ENCODE peak calls at places on chromosomes 1 and 21, in eight cellular contexts. One of them, this sample, is unnamed.

GRCh38 chr1:113253979-113254378 is 136.3 kb upstream of the MAGI3 start:
- DNase-seq in activated CD4-positive, alpha-beta T cell treated with anti-CD3 and anti-CD28 coated beads for 48 hours: no peak
- DNase-seq in EL: no peak
- DNase-seq in body of pancreas: no peak
- DNase-seq in tibial nerve: no peak
- DNase-seq in HFFc6: no peak
- DNase-seq in pancreas: no peak
- DNase-seq in stimulated activated naive CD4-positive, alpha-beta T cell: no peak
- DNase-seq in this sample: no peak

GRCh38 chr1:217331698-217332097 is 299.2 kb downstream of the GPATCH2 start:
- DNase-seq in activated CD4-positive, alpha-beta T cell treated with anti-CD3 and anti-CD28 coated beads for 48 hours: no peak
- DNase-seq in EL: no peak
- DNase-seq in body of pancreas: no peak
- DNase-seq in tibial nerve: no peak
- DNase-seq in HFFc6: no peak
- DNase-seq in pancreas: no peak
- DNase-seq in stimulated activated naive CD4-positive, alpha-beta T cell: no peak
- DNase-seq in this sample: no peak

GRCh38 chr21:27339902-27340301 is 373.0 kb upstream of the ADAMTS5 start:
- DNase-seq in activated CD4-positive, alpha-beta T cell treated with anti-CD3 and anti-CD28 coated beads for 48 hours: no peak
- DNase-seq in EL: no peak
- DNase-seq in body of pancreas: no peak
- DNase-seq in tibial nerve: no peak
- DNase-seq in HFFc6: no peak
- DNase-seq in pancreas: no peak
- DNase-seq in stimulated activated naive CD4-positive, alpha-beta T cell: no peak
- DNase-seq in this sample: no peak

GRCh38 chr1:247268390-247269045 is 12.6 kb downstream of the VN1R5 start:
- DNase-seq in activated CD4-positive, alpha-beta T cell treated with anti-CD3 and anti-CD28 coated beads for 48 hours: no peak
- DNase-seq in EL: no peak
- DNase-seq in body of pancreas: no peak
- DNase-seq in tibial nerve: no peak
- DNase-seq in HFFc6: no peak
- DNase-seq in pancreas: no peak
- DNase-seq in stimulated activated naive CD4-positive, alpha-beta T cell: no peak
- DNase-seq in this sample: no peak

GRCh38 chr1:59484090-59484489 is 187.2 kb downstream of the FGGY start:
- DNase-seq in activated CD4-positive, alpha-beta T cell treated with anti-CD3 and anti-CD28 coated beads for 48 hours: no peak
- DNase-seq in EL: peak
- DNase-seq in body of pancreas: no peak
- DNase-seq in tibial nerve: no peak
- DNase-seq in HFFc6: peak
- DNase-seq in pancreas: no peak
- DNase-seq in stimulated activated naive CD4-positive, alpha-beta T cell: no peak
- DNase-seq in this sample: no peak

GRCh38 chr1:8255712-8256111 is 62.2 kb upstream of the SLC45A1 start:
- DNase-seq in activated CD4-positive, alpha-beta T cell treated with anti-CD3 and anti-CD28 coated beads for 48 hours: no peak
- DNase-seq in EL: no peak
- DNase-seq in body of pancreas: peak
- DNase-seq in tibial nerve: no peak
- DNase-seq in HFFc6: no peak
- DNase-seq in pancreas: no peak
- DNase-seq in stimulated activated naive CD4-positive, alpha-beta T cell: no peak
- DNase-seq in this sample: no peak

GRCh38 chr1:161631076-161631475 is at the start of gene FCGR3B:
- DNase-seq in activated CD4-positive, alpha-beta T cell treated with anti-CD3 and anti-CD28 coated beads for 48 hours: no peak
- DNase-seq in EL: no peak
- DNase-seq in body of pancreas: no peak
- DNase-seq in tibial nerve: no peak
- DNase-seq in HFFc6: no peak
- DNase-seq in pancreas: no peak
- DNase-seq in stimulated activated naive CD4-positive, alpha-beta T cell: no peak
- DNase-seq in this sample: no peak

GRCh38 chr1:30637183-30637969 is 86.0 kb downstream of the MATN1 start:
- DNase-seq in activated CD4-positive, alpha-beta T cell treated with anti-CD3 and anti-CD28 coated beads for 48 hours: no peak
- DNase-seq in EL: no peak
- DNase-seq in body of pancreas: no peak
- DNase-seq in tibial nerve: no peak
- DNase-seq in HFFc6: no peak
- DNase-seq in pancreas: no peak
- DNase-seq in stimulated activated naive CD4-positive, alpha-beta T cell: no peak
- DNase-seq in this sample: no peak

GRCh38 chr1:110765640-110766335 is 91.0 kb upstream of the KCNA3 start:
- DNase-seq in activated CD4-positive, alpha-beta T cell treated with anti-CD3 and anti-CD28 coated beads for 48 hours: peak
- DNase-seq in EL: peak
- DNase-seq in body of pancreas: peak
- DNase-seq in tibial nerve: peak
- DNase-seq in HFFc6: peak
- DNase-seq in pancreas: no peak
- DNase-seq in stimulated activated naive CD4-positive, alpha-beta T cell: peak
- DNase-seq in this sample: no peak

GRCh38 chr1:10437052-10437451 is 6.8 kb downstream of the CENPS start:
- DNase-seq in activated CD4-positive, alpha-beta T cell treated with anti-CD3 and anti-CD28 coated beads for 48 hours: no peak
- DNase-seq in EL: no peak
- DNase-seq in body of pancreas: no peak
- DNase-seq in tibial nerve: no peak
- DNase-seq in HFFc6: no peak
- DNase-seq in pancreas: no peak
- DNase-seq in stimulated activated naive CD4-positive, alpha-beta T cell: no peak
- DNase-seq in this sample: no peak

GRCh38 chr1:16409536-16410152 is 27.6 kb downstream of the SPATA21 start:
- DNase-seq in activated CD4-positive, alpha-beta T cell treated with anti-CD3 and anti-CD28 coated beads for 48 hours: no peak
- DNase-seq in EL: no peak
- DNase-seq in body of pancreas: no peak
- DNase-seq in tibial nerve: no peak
- DNase-seq in HFFc6: no peak
- DNase-seq in pancreas: no peak
- DNase-seq in stimulated activated naive CD4-positive, alpha-beta T cell: no peak
- DNase-seq in this sample: no peak

GRCh38 chr1:117093870-117094621 is 27.5 kb downstream of the TRIM45 start:
- DNase-seq in activated CD4-positive, alpha-beta T cell treated with anti-CD3 and anti-CD28 coated beads for 48 hours: peak
- DNase-seq in EL: peak
- DNase-seq in body of pancreas: no peak
- DNase-seq in tibial nerve: no peak
- DNase-seq in HFFc6: peak
- DNase-seq in pancreas: no peak
- DNase-seq in stimulated activated naive CD4-positive, alpha-beta T cell: peak
- DNase-seq in this sample: no peak

GRCh38 chr1:104765115-104765514 is 1015.4 kb downstream of the AMY1C start:
- DNase-seq in activated CD4-positive, alpha-beta T cell treated with anti-CD3 and anti-CD28 coated beads for 48 hours: no peak
- DNase-seq in EL: no peak
- DNase-seq in body of pancreas: no peak
- DNase-seq in tibial nerve: no peak
- DNase-seq in HFFc6: no peak
- DNase-seq in pancreas: no peak
- DNase-seq in stimulated activated naive CD4-positive, alpha-beta T cell: no peak
- DNase-seq in this sample: no peak

GRCh38 chr1:38671221-38671620 is 188.4 kb downstream of the RRAGC start:
- DNase-seq in activated CD4-positive, alpha-beta T cell treated with anti-CD3 and anti-CD28 coated beads for 48 hours: no peak
- DNase-seq in EL: no peak
- DNase-seq in body of pancreas: no peak
- DNase-seq in tibial nerve: no peak
- DNase-seq in HFFc6: no peak
- DNase-seq in pancreas: no peak
- DNase-seq in stimulated activated naive CD4-positive, alpha-beta T cell: no peak
- DNase-seq in this sample: no peak

GRCh38 chr1:151238467-151238739 is 16.1 kb upstream of the PSMD4 start:
- DNase-seq in activated CD4-positive, alpha-beta T cell treated with anti-CD3 and anti-CD28 coated beads for 48 hours: no peak
- DNase-seq in EL: peak
- DNase-seq in body of pancreas: no peak
- DNase-seq in tibial nerve: no peak
- DNase-seq in HFFc6: peak
- DNase-seq in pancreas: no peak
- DNase-seq in stimulated activated naive CD4-positive, alpha-beta T cell: no peak
- DNase-seq in this sample: no peak

GRCh38 chr1:158818560-158818959 is 12.6 kb upstream of the MNDA start:
- DNase-seq in activated CD4-positive, alpha-beta T cell treated with anti-CD3 and anti-CD28 coated beads for 48 hours: no peak
- DNase-seq in EL: no peak
- DNase-seq in body of pancreas: no peak
- DNase-seq in tibial nerve: no peak
- DNase-seq in HFFc6: no peak
- DNase-seq in pancreas: no peak
- DNase-seq in stimulated activated naive CD4-positive, alpha-beta T cell: no peak
- DNase-seq in this sample: no peak

GRCh38 chr1:201383647-201384405 is 6.3 kb upstream of the TNNT2 start:
- DNase-seq in activated CD4-positive, alpha-beta T cell treated with anti-CD3 and anti-CD28 coated beads for 48 hours: no peak
- DNase-seq in EL: peak
- DNase-seq in body of pancreas: no peak
- DNase-seq in tibial nerve: no peak
- DNase-seq in HFFc6: peak
- DNase-seq in pancreas: no peak
- DNase-seq in stimulated activated naive CD4-positive, alpha-beta T cell: no peak
- DNase-seq in this sample: no peak

GRCh38 chr1:3483801-3484444 is 29.5 kb downstream of the ARHGEF16 start:
- DNase-seq in activated CD4-positive, alpha-beta T cell treated with anti-CD3 and anti-CD28 coated beads for 48 hours: peak
- DNase-seq in EL: peak
- DNase-seq in body of pancreas: peak
- DNase-seq in tibial nerve: peak
- DNase-seq in HFFc6: no peak
- DNase-seq in pancreas: peak
- DNase-seq in stimulated activated naive CD4-positive, alpha-beta T cell: peak
- DNase-seq in this sample: peak

GRCh38 chr1:43253876-43254275 is 15.9 kb upstream of the TMEM125 start:
- DNase-seq in activated CD4-positive, alpha-beta T cell treated with anti-CD3 and anti-CD28 coated beads for 48 hours: no peak
- DNase-seq in EL: no peak
- DNase-seq in body of pancreas: no peak
- DNase-seq in tibial nerve: no peak
- DNase-seq in HFFc6: no peak
- DNase-seq in pancreas: no peak
- DNase-seq in stimulated activated naive CD4-positive, alpha-beta T cell: no peak
- DNase-seq in this sample: no peak

GRCh38 chr1:209106237-209106741 is 477.2 kb upstream of the CAMK1G start:
- DNase-seq in activated CD4-positive, alpha-beta T cell treated with anti-CD3 and anti-CD28 coated beads for 48 hours: no peak
- DNase-seq in EL: peak
- DNase-seq in body of pancreas: no peak
- DNase-seq in tibial nerve: no peak
- DNase-seq in HFFc6: peak
- DNase-seq in pancreas: no peak
- DNase-seq in stimulated activated naive CD4-positive, alpha-beta T cell: no peak
- DNase-seq in this sample: peak

GRCh38 chr1:180236698-180237509 is 6.8 kb downstream of the LHX4 start:
- DNase-seq in activated CD4-positive, alpha-beta T cell treated with anti-CD3 and anti-CD28 coated beads for 48 hours: no peak
- DNase-seq in EL: no peak
- DNase-seq in body of pancreas: no peak
- DNase-seq in tibial nerve: no peak
- DNase-seq in HFFc6: no peak
- DNase-seq in pancreas: no peak
- DNase-seq in stimulated activated naive CD4-positive, alpha-beta T cell: no peak
- DNase-seq in this sample: peak

GRCh38 chr1:219660666-219661463 is 48.0 kb upstream of the ZC3H11B start:
- DNase-seq in activated CD4-positive, alpha-beta T cell treated with anti-CD3 and anti-CD28 coated beads for 48 hours: peak
- DNase-seq in EL: peak
- DNase-seq in body of pancreas: peak
- DNase-seq in tibial nerve: peak
- DNase-seq in HFFc6: peak
- DNase-seq in pancreas: peak
- DNase-seq in stimulated activated naive CD4-positive, alpha-beta T cell: no peak
- DNase-seq in this sample: peak

GRCh38 chr1:116426401-116426800 is 53.4 kb downstream of the ATP1A1 start:
- DNase-seq in activated CD4-positive, alpha-beta T cell treated with anti-CD3 and anti-CD28 coated beads for 48 hours: no peak
- DNase-seq in EL: no peak
- DNase-seq in body of pancreas: no peak
- DNase-seq in tibial nerve: no peak
- DNase-seq in HFFc6: no peak
- DNase-seq in pancreas: no peak
- DNase-seq in stimulated activated naive CD4-positive, alpha-beta T cell: no peak
- DNase-seq in this sample: no peak